ENCODE peak calls at places on chromosomes 13 and 19, in nine cellular contexts. One of them, this sample, is unnamed.

GRCh38 chr13:48950507-48950886 is 25.2 kb upstream of the FNDC3A start:
- DNase-seq in HFF-Myc: no peak
- DNase-seq in fibroblast of mammary gland: peak
- DNase-seq in fibroblast of lung: peak
- DNase-seq in BE2C: no peak
- DNase-seq in fibroblast of pulmonary artery: no peak
- DNase-seq in left ventricle myocardium inferior: no peak
- DNase-seq in heart right ventricle: no peak
- DNase-seq in adrenal gland: no peak
- DNase-seq in this sample: no peak

GRCh38 chr19:14023404-14024235 is 4.3 kb upstream of the RLN3 start:
- DNase-seq in fibroblast of lung: no peak
- DNase-seq in BE2C: peak
- DNase-seq in left ventricle myocardium inferior: peak
- DNase-seq in adrenal gland: peak
- DNase-seq in fibroblast of pulmonary artery: peak
- DNase-seq in HFF-Myc: no peak
- DNase-seq in heart right ventricle: peak
- DNase-seq in fibroblast of mammary gland: no peak
- DNase-seq in this sample: no peak

GRCh38 chr19:4229179-4229931 is at the start of gene EBI3:
- DNase-seq in fibroblast of mammary gland: peak
- DNase-seq in adrenal gland: peak
- DNase-seq in HFF-Myc: no peak
- DNase-seq in BE2C: no peak
- DNase-seq in left ventricle myocardium inferior: peak
- DNase-seq in fibroblast of lung: peak
- DNase-seq in fibroblast of pulmonary artery: peak
- DNase-seq in heart right ventricle: no peak
- DNase-seq in this sample: no peak

GRCh38 chr13:114062754-114063153 is 69.7 kb downstream of the RASA3 start:
- DNase-seq in fibroblast of mammary gland: no peak
- DNase-seq in HFF-Myc: no peak
- DNase-seq in fibroblast of pulmonary artery: no peak
- DNase-seq in fibroblast of lung: no peak
- DNase-seq in left ventricle myocardium inferior: no peak
- DNase-seq in heart right ventricle: no peak
- DNase-seq in BE2C: no peak
- DNase-seq in adrenal gland: no peak
- DNase-seq in this sample: no peak

GRCh38 chr13:31862828-31863227 is 123.5 kb downstream of the RXFP2 start:
- DNase-seq in adrenal gland: no peak
- DNase-seq in BE2C: no peak
- DNase-seq in left ventricle myocardium inferior: no peak
- DNase-seq in fibroblast of mammary gland: no peak
- DNase-seq in heart right ventricle: no peak
- DNase-seq in fibroblast of pulmonary artery: no peak
- DNase-seq in HFF-Myc: no peak
- DNase-seq in fibroblast of lung: no peak
- DNase-seq in this sample: no peak

GRCh38 chr13:100836696-100837095 is 162.1 kb upstream of the TMTC4 start:
- DNase-seq in BE2C: peak
- DNase-seq in left ventricle myocardium inferior: no peak
- DNase-seq in fibroblast of lung: no peak
- DNase-seq in HFF-Myc: no peak
- DNase-seq in adrenal gland: no peak
- DNase-seq in fibroblast of mammary gland: peak
- DNase-seq in heart right ventricle: no peak
- DNase-seq in fibroblast of pulmonary artery: peak
- DNase-seq in this sample: no peak

GRCh38 chr19:1139126-1139525 is 34.9 kb downstream of the SBNO2 start:
- DNase-seq in fibroblast of lung: no peak
- DNase-seq in heart right ventricle: no peak
- DNase-seq in fibroblast of pulmonary artery: no peak
- DNase-seq in HFF-Myc: no peak
- DNase-seq in fibroblast of mammary gland: no peak
- DNase-seq in left ventricle myocardium inferior: no peak
- DNase-seq in adrenal gland: no peak
- DNase-seq in BE2C: no peak
- DNase-seq in this sample: no peak

GRCh38 chr19:1235625-1236538 is 1.9 kb downstream of the CBARP start:
- DNase-seq in fibroblast of lung: no peak
- DNase-seq in left ventricle myocardium inferior: no peak
- DNase-seq in fibroblast of mammary gland: peak
- DNase-seq in heart right ventricle: no peak
- DNase-seq in HFF-Myc: no peak
- DNase-seq in fibroblast of pulmonary artery: no peak
- DNase-seq in BE2C: no peak
- DNase-seq in adrenal gland: no peak
- DNase-seq in this sample: no peak

GRCh38 chr19:55635334-55635717 is 5.5 kb upstream of the ZNF580 start:
- DNase-seq in BE2C: no peak
- DNase-seq in fibroblast of lung: no peak
- DNase-seq in heart right ventricle: no peak
- DNase-seq in left ventricle myocardium inferior: no peak
- DNase-seq in HFF-Myc: no peak
- DNase-seq in fibroblast of mammary gland: no peak
- DNase-seq in fibroblast of pulmonary artery: no peak
- DNase-seq in adrenal gland: peak
- DNase-seq in this sample: no peak

GRCh38 chr13:20090349-20090748 is 70.5 kb downstream of the GJA3 start:
- DNase-seq in fibroblast of mammary gland: peak
- DNase-seq in heart right ventricle: no peak
- DNase-seq in left ventricle myocardium inferior: no peak
- DNase-seq in fibroblast of pulmonary artery: peak
- DNase-seq in fibroblast of lung: peak
- DNase-seq in HFF-Myc: no peak
- DNase-seq in BE2C: no peak
- DNase-seq in adrenal gland: no peak
- DNase-seq in this sample: no peak
- TF ChIP-seq CTCF in fibroblast of mammary gland: no peak
- TF ChIP-seq CTCF in heart right ventricle: peak
- TF ChIP-seq CTCF in left ventricle myocardium inferior: peak
- TF ChIP-seq CTCF in fibroblast of pulmonary artery: peak
- TF ChIP-seq CTCF in fibroblast of lung: no peak
- TF ChIP-seq CTCF in HFF-Myc: no peak
- TF ChIP-seq CTCF in BE2C: peak
- TF ChIP-seq CTCF in adrenal gland: no peak
- TF ChIP-seq CTCF in this sample: no peak

GRCh38 chr19:17871032-17871877 is 490 bp upstream of the SLC5A5 start:
- DNase-seq in heart right ventricle: no peak
- DNase-seq in HFF-Myc: no peak
- DNase-seq in left ventricle myocardium inferior: no peak
- DNase-seq in adrenal gland: no peak
- DNase-seq in BE2C: no peak
- DNase-seq in fibroblast of mammary gland: no peak
- DNase-seq in fibroblast of pulmonary artery: no peak
- DNase-seq in fibroblast of lung: no peak
- DNase-seq in this sample: no peak

GRCh38 chr19:17873661-17874422 is 2.1 kb downstream of the SLC5A5 start:
- DNase-seq in left ventricle myocardium inferior: no peak
- DNase-seq in fibroblast of lung: no peak
- DNase-seq in heart right ventricle: no peak
- DNase-seq in BE2C: peak
- DNase-seq in HFF-Myc: no peak
- DNase-seq in adrenal gland: no peak
- DNase-seq in fibroblast of mammary gland: no peak
- DNase-seq in fibroblast of pulmonary artery: no peak
- DNase-seq in this sample: no peak

GRCh38 chr19:17874423-17875135 is 2.8 kb downstream of the SLC5A5 start:
- DNase-seq in left ventricle myocardium inferior: no peak
- DNase-seq in heart right ventricle: no peak
- DNase-seq in fibroblast of pulmonary artery: no peak
- DNase-seq in BE2C: no peak
- DNase-seq in adrenal gland: no peak
- DNase-seq in fibroblast of lung: no peak
- DNase-seq in fibroblast of mammary gland: no peak
- DNase-seq in HFF-Myc: no peak
- DNase-seq in this sample: no peak

GRCh38 chr19:17871878-17872250 is at the start of gene SLC5A5:
- DNase-seq in fibroblast of pulmonary artery: no peak
- DNase-seq in heart right ventricle: no peak
- DNase-seq in fibroblast of mammary gland: no peak
- DNase-seq in fibroblast of lung: no peak
- DNase-seq in left ventricle myocardium inferior: no peak
- DNase-seq in BE2C: no peak
- DNase-seq in HFF-Myc: no peak
- DNase-seq in adrenal gland: no peak
- DNase-seq in this sample: no peak

GRCh38 chr19:17872251-17873001 is 681 bp downstream of the SLC5A5 start:
- DNase-seq in heart right ventricle: no peak
- DNase-seq in BE2C: no peak
- DNase-seq in fibroblast of mammary gland: no peak
- DNase-seq in HFF-Myc: no peak
- DNase-seq in adrenal gland: no peak
- DNase-seq in fibroblast of pulmonary artery: no peak
- DNase-seq in fibroblast of lung: no peak
- DNase-seq in left ventricle myocardium inferior: no peak
- DNase-seq in this sample: no peak
- H3K4me3 ChIP-seq in heart right ventricle: no peak
- H3K4me3 ChIP-seq in BE2C: no peak
- H3K4me3 ChIP-seq in fibroblast of mammary gland: no peak
- H3K4me3 ChIP-seq in HFF-Myc: no peak
- H3K4me3 ChIP-seq in adrenal gland: no peak
- H3K4me3 ChIP-seq in fibroblast of pulmonary artery: no peak
- H3K4me3 ChIP-seq in fibroblast of lung: no peak
- H3K4me3 ChIP-seq in left ventricle myocardium inferior: peak
- H3K4me3 ChIP-seq in this sample: no peak

DNA sequence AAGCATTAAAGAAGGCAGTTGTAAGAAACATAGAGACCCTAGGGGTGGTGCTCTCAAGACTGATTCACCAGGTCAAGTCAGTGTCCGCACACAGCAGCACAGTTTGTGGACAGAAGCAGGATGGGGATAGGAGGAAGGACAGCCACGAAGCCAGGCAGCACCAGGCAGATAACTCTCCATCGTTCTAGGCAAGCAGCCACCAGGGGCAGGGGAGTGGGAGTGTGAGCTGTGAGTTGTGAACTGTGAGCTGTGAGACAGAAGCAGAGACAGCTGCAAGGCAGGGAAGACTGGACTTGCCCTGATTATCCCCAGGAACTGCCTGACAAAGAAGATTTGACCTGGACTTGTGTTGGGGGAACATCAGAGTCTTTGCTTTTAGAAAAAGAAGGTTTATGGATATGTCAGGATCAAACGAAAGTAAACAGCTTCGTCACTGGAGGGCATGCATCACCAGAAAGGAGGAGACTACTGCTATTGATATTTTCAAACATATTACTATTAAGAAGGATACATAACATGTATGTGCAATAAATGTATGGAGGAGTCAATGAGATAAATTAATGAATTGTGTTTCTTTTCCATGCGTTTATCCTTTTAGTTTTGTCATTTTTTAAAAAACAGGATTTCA is 286.1 kb downstream of the IRS2 start:
- DNase-seq in adrenal gland: peak
- DNase-seq in fibroblast of mammary gland: peak
- DNase-seq in fibroblast of lung: peak
- DNase-seq in HFF-Myc: no peak
- DNase-seq in BE2C: peak
- DNase-seq in heart right ventricle: no peak
- DNase-seq in left ventricle myocardium inferior: no peak
- DNase-seq in fibroblast of pulmonary artery: peak
- DNase-seq in this sample: no peak
- TF ChIP-seq CTCF in adrenal gland: no peak
- TF ChIP-seq CTCF in fibroblast of mammary gland: peak
- TF ChIP-seq CTCF in fibroblast of lung: peak
- TF ChIP-seq CTCF in HFF-Myc: no peak
- TF ChIP-seq CTCF in BE2C: peak
- TF ChIP-seq CTCF in heart right ventricle: no peak
- TF ChIP-seq CTCF in left ventricle myocardium inferior: no peak
- TF ChIP-seq CTCF in fibroblast of pulmonary artery: peak
- TF ChIP-seq CTCF in this sample: no peak

GRCh38 chr13:39401756-39402155 is 201.2 kb downstream of the LHFPL6 start:
- DNase-seq in BE2C: no peak
- DNase-seq in fibroblast of lung: no peak
- DNase-seq in adrenal gland: no peak
- DNase-seq in HFF-Myc: no peak
- DNase-seq in left ventricle myocardium inferior: no peak
- DNase-seq in fibroblast of pulmonary artery: no peak
- DNase-seq in heart right ventricle: no peak
- DNase-seq in fibroblast of mammary gland: no peak
- DNase-seq in this sample: no peak

GRCh38 chr13:39401091-39401647 is 201.8 kb downstream of the LHFPL6 start:
- DNase-seq in BE2C: no peak
- DNase-seq in adrenal gland: no peak
- DNase-seq in fibroblast of pulmonary artery: no peak
- DNase-seq in HFF-Myc: no peak
- DNase-seq in fibroblast of lung: no peak
- DNase-seq in left ventricle myocardium inferior: no peak
- DNase-seq in heart right ventricle: no peak
- DNase-seq in fibroblast of mammary gland: no peak
- DNase-seq in this sample: no peak

GRCh38 chr13:39397221-39397620 is 205.8 kb downstream of the LHFPL6 start:
- DNase-seq in fibroblast of pulmonary artery: no peak
- DNase-seq in fibroblast of lung: no peak
- DNase-seq in fibroblast of mammary gland: no peak
- DNase-seq in left ventricle myocardium inferior: no peak
- DNase-seq in heart right ventricle: no peak
- DNase-seq in HFF-Myc: no peak
- DNase-seq in adrenal gland: no peak
- DNase-seq in BE2C: no peak
- DNase-seq in this sample: no peak

GRCh38 chr13:39394811-39395685 is 207.9 kb downstream of the LHFPL6 start:
- DNase-seq in fibroblast of pulmonary artery: peak
- DNase-seq in fibroblast of mammary gland: no peak
- DNase-seq in fibroblast of lung: no peak
- DNase-seq in HFF-Myc: no peak
- DNase-seq in heart right ventricle: no peak
- DNase-seq in left ventricle myocardium inferior: peak
- DNase-seq in BE2C: no peak
- DNase-seq in adrenal gland: peak
- DNase-seq in this sample: no peak

GRCh38 chr13:39397866-39398265 is 205.1 kb downstream of the LHFPL6 start:
- DNase-seq in adrenal gland: no peak
- DNase-seq in BE2C: no peak
- DNase-seq in HFF-Myc: no peak
- DNase-seq in fibroblast of lung: peak
- DNase-seq in fibroblast of mammary gland: no peak
- DNase-seq in left ventricle myocardium inferior: peak
- DNase-seq in fibroblast of pulmonary artery: no peak
- DNase-seq in heart right ventricle: no peak
- DNase-seq in this sample: no peak
- H3K4me3 ChIP-seq in adrenal gland: no peak
- H3K4me3 ChIP-seq in BE2C: no peak
- H3K4me3 ChIP-seq in HFF-Myc: no peak
- H3K4me3 ChIP-seq in fibroblast of lung: no peak
- H3K4me3 ChIP-seq in fibroblast of mammary gland: no peak
- H3K4me3 ChIP-seq in left ventricle myocardium inferior: no peak
- H3K4me3 ChIP-seq in fibroblast of pulmonary artery: no peak
- H3K4me3 ChIP-seq in heart right ventricle: no peak
- H3K4me3 ChIP-seq in this sample: no peak

DNA sequence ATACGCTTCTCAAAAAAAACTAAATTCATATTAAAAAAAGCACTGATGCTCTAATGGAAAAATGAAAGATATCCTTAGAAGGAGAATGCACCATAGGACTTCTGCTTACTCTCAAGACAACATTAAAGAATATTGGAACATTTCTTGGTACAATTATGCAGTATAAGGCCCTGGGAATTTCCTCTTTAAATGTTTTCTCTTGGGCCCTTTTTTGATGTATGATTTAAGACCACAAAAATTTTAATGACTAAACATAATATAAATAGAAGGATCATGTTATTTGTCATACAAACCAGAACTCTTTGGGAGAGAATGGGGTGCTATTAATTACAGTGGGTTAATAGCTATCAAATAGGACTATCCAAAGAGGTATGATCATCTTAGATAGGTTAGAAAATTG is 403.7 kb downstream of the FGF14 start:
- DNase-seq in adrenal gland: no peak
- DNase-seq in fibroblast of pulmonary artery: no peak
- DNase-seq in fibroblast of lung: no peak
- DNase-seq in BE2C: no peak
- DNase-seq in left ventricle myocardium inferior: no peak
- DNase-seq in heart right ventricle: no peak
- DNase-seq in fibroblast of mammary gland: no peak
- DNase-seq in HFF-Myc: no peak
- DNase-seq in this sample: no peak
- TF ChIP-seq CTCF in adrenal gland: no peak
- TF ChIP-seq CTCF in fibroblast of pulmonary artery: no peak
- TF ChIP-seq CTCF in fibroblast of lung: no peak
- TF ChIP-seq CTCF in BE2C: no peak
- TF ChIP-seq CTCF in left ventricle myocardium inferior: no peak
- TF ChIP-seq CTCF in heart right ventricle: no peak
- TF ChIP-seq CTCF in fibroblast of mammary gland: no peak
- TF ChIP-seq CTCF in HFF-Myc: no peak
- TF ChIP-seq CTCF in this sample: no peak

This sample was measured in astrocyte of the cerebellum.